ENCODE peak calls at places on chromosomes 2 and 18, in five cellular contexts. One of them, this sample, is unnamed.

GRCh38 chr18:46397174-46397573 is 259.8 kb downstream of the LOXHD1 start:
- DNase-seq in NCI-H345: no peak
- DNase-seq in NCI-H1930: no peak
- DNase-seq in frontal cortex: no peak
- DNase-seq in effector CD4-positive, alpha-beta T cell: no peak
- DNase-seq in this sample: no peak

GRCh38 chr18:60277855-60278480 is 94.6 kb downstream of the MC4R start:
- DNase-seq in effector CD4-positive, alpha-beta T cell: no peak
- DNase-seq in NCI-H1930: no peak
- DNase-seq in NCI-H345: no peak
- DNase-seq in frontal cortex: no peak
- DNase-seq in this sample: no peak

GRCh38 chr18:50830544-50830943 is 10.7 kb upstream of the MRO start:
- DNase-seq in NCI-H345: no peak
- DNase-seq in NCI-H1930: no peak
- DNase-seq in effector CD4-positive, alpha-beta T cell: no peak
- DNase-seq in frontal cortex: no peak
- DNase-seq in this sample: no peak

GRCh38 chr2:30979822-30980245 is 158.4 kb downstream of the GALNT14 start:
- DNase-seq in effector CD4-positive, alpha-beta T cell: no peak
- DNase-seq in NCI-H345: no peak
- DNase-seq in NCI-H1930: no peak
- DNase-seq in frontal cortex: no peak
- DNase-seq in this sample: no peak

GRCh38 chr2:234625626-234626253 is 128.9 kb upstream of the ARL4C start:
- DNase-seq in NCI-H1930: no peak
- DNase-seq in frontal cortex: no peak
- DNase-seq in effector CD4-positive, alpha-beta T cell: no peak
- DNase-seq in NCI-H345: no peak
- DNase-seq in this sample: no peak

GRCh38 chr18:26746284-26747130 is 119.0 kb downstream of the AQP4 start:
- DNase-seq in NCI-H1930: no peak
- DNase-seq in effector CD4-positive, alpha-beta T cell: no peak
- DNase-seq in NCI-H345: no peak
- DNase-seq in frontal cortex: no peak
- DNase-seq in this sample: no peak

GRCh38 chr2:121412349-121412748 is 118.3 kb upstream of the RNU4ATAC start:
- DNase-seq in NCI-H1930: no peak
- DNase-seq in effector CD4-positive, alpha-beta T cell: no peak
- DNase-seq in frontal cortex: no peak
- DNase-seq in NCI-H345: no peak
- DNase-seq in this sample: no peak

GRCh38 chr2:30569991-30570390 is 122.9 kb downstream of the LCLAT1 start:
- DNase-seq in effector CD4-positive, alpha-beta T cell: no peak
- DNase-seq in NCI-H345: no peak
- DNase-seq in NCI-H1930: no peak
- DNase-seq in frontal cortex: no peak
- DNase-seq in this sample: no peak

GRCh38 chr2:53265900-53266299 is 501.7 kb upstream of the CHAC2 start:
- DNase-seq in NCI-H345: no peak
- DNase-seq in effector CD4-positive, alpha-beta T cell: no peak
- DNase-seq in frontal cortex: no peak
- DNase-seq in NCI-H1930: no peak
- DNase-seq in this sample: no peak

GRCh38 chr2:241680827-241681599 is 5.6 kb downstream of the DTYMK start:
- DNase-seq in effector CD4-positive, alpha-beta T cell: no peak
- DNase-seq in frontal cortex: no peak
- DNase-seq in NCI-H1930: no peak
- DNase-seq in NCI-H345: no peak
- DNase-seq in this sample: no peak

GRCh38 chr2:22601007-22601406 is 784.0 kb upstream of the KLHL29 start:
- DNase-seq in frontal cortex: no peak
- DNase-seq in effector CD4-positive, alpha-beta T cell: no peak
- DNase-seq in NCI-H345: no peak
- DNase-seq in NCI-H1930: no peak
- DNase-seq in this sample: no peak

GRCh38 chr2:100632021-100632420 is 69.2 kb downstream of the PDCL3 start:
- DNase-seq in frontal cortex: no peak
- DNase-seq in effector CD4-positive, alpha-beta T cell: no peak
- DNase-seq in NCI-H345: peak
- DNase-seq in NCI-H1930: no peak
- DNase-seq in this sample: no peak

GRCh38 chr2:59236723-59237122 is 995.6 kb upstream of the FANCL start:
- DNase-seq in frontal cortex: no peak
- DNase-seq in effector CD4-positive, alpha-beta T cell: no peak
- DNase-seq in NCI-H1930: no peak
- DNase-seq in NCI-H345: no peak
- DNase-seq in this sample: no peak

GRCh38 chr2:79638410-79638809 is 125.6 kb downstream of the CTNNA2 start:
- DNase-seq in NCI-H345: peak
- DNase-seq in frontal cortex: no peak
- DNase-seq in effector CD4-positive, alpha-beta T cell: no peak
- DNase-seq in NCI-H1930: no peak
- DNase-seq in this sample: no peak

GRCh38 chr2:111039984-111040383 is 80.7 kb upstream of the BCL2L11 start:
- DNase-seq in effector CD4-positive, alpha-beta T cell: no peak
- DNase-seq in NCI-H1930: no peak
- DNase-seq in NCI-H345: no peak
- DNase-seq in frontal cortex: no peak
- DNase-seq in this sample: no peak

GRCh38 chr18:58596265-58596681 is 32.6 kb downstream of the ALPK2 start:
- DNase-seq in NCI-H1930: no peak
- DNase-seq in effector CD4-positive, alpha-beta T cell: no peak
- DNase-seq in NCI-H345: no peak
- DNase-seq in frontal cortex: no peak
- DNase-seq in this sample: no peak

GRCh38 chr18:38025433-38026038 is 459.9 kb upstream of the CELF4 start:
- DNase-seq in frontal cortex: no peak
- DNase-seq in NCI-H1930: no peak
- DNase-seq in effector CD4-positive, alpha-beta T cell: no peak
- DNase-seq in NCI-H345: no peak
- DNase-seq in this sample: no peak

GRCh38 chr2:229715895-229716507 is 1.6 kb upstream of the DNER start:
- DNase-seq in NCI-H345: peak
- DNase-seq in NCI-H1930: peak
- DNase-seq in effector CD4-positive, alpha-beta T cell: no peak
- DNase-seq in frontal cortex: peak
- DNase-seq in this sample: no peak

GRCh38 chr2:195330513-195330956 is 326.5 kb upstream of the SLC39A10 start:
- DNase-seq in frontal cortex: no peak
- DNase-seq in NCI-H1930: no peak
- DNase-seq in effector CD4-positive, alpha-beta T cell: no peak
- DNase-seq in NCI-H345: no peak
- DNase-seq in this sample: no peak

GRCh38 chr18:10376735-10377134 is 77.7 kb upstream of the APCDD1 start:
- DNase-seq in frontal cortex: no peak
- DNase-seq in effector CD4-positive, alpha-beta T cell: no peak
- DNase-seq in NCI-H345: no peak
- DNase-seq in NCI-H1930: no peak
- DNase-seq in this sample: no peak

GRCh38 chr2:155695505-155695904 is 637.0 kb downstream of the NR4A2 start:
- DNase-seq in effector CD4-positive, alpha-beta T cell: no peak
- DNase-seq in frontal cortex: no peak
- DNase-seq in NCI-H1930: no peak
- DNase-seq in NCI-H345: no peak
- DNase-seq in this sample: no peak

GRCh38 chr2:159613515-159614336 is 2.6 kb downstream of the BAZ2B start:
- DNase-seq in frontal cortex: no peak
- DNase-seq in NCI-H1930: peak
- DNase-seq in NCI-H345: no peak
- DNase-seq in effector CD4-positive, alpha-beta T cell: no peak
- DNase-seq in this sample: no peak

GRCh38 chr2:46540496-46541342 is 61.4 kb downstream of the TMEM247 start:
- DNase-seq in NCI-H345: no peak
- DNase-seq in NCI-H1930: no peak
- DNase-seq in effector CD4-positive, alpha-beta T cell: no peak
- DNase-seq in frontal cortex: peak
- DNase-seq in this sample: no peak

GRCh38 chr2:225763711-225764110 is 364.2 kb downstream of the NYAP2 start:
- DNase-seq in NCI-H1930: no peak
- DNase-seq in NCI-H345: no peak
- DNase-seq in frontal cortex: no peak
- DNase-seq in effector CD4-positive, alpha-beta T cell: no peak
- DNase-seq in this sample: no peak

GRCh38 chr2:158214431-158214830 is 112.8 kb downstream of the UPP2 start:
- DNase-seq in effector CD4-positive, alpha-beta T cell: no peak
- DNase-seq in frontal cortex: no peak
- DNase-seq in NCI-H345: peak
- DNase-seq in NCI-H1930: no peak
- DNase-seq in this sample: no peak

GRCh38 chr18:32919799-32920198 is 147.0 kb upstream of the KLHL14 start:
- DNase-seq in NCI-H345: peak
- DNase-seq in effector CD4-positive, alpha-beta T cell: no peak
- DNase-seq in frontal cortex: no peak
- DNase-seq in NCI-H1930: no peak
- DNase-seq in this sample: no peak

GRCh38 chr18:5543036-5543671 is 643 bp downstream of the EPB41L3 start:
- DNase-seq in effector CD4-positive, alpha-beta T cell: no peak
- DNase-seq in NCI-H345: peak
- DNase-seq in NCI-H1930: no peak
- DNase-seq in frontal cortex: peak
- DNase-seq in this sample: no peak

GRCh38 chr2:21981127-21981526 is 857.4 kb downstream of the TDRD15 start:
- DNase-seq in effector CD4-positive, alpha-beta T cell: no peak
- DNase-seq in NCI-H345: no peak
- DNase-seq in frontal cortex: no peak
- DNase-seq in NCI-H1930: no peak
- DNase-seq in this sample: no peak

GRCh38 chr18:63113899-63114565 is 205.5 kb downstream of the BCL2 start:
- DNase-seq in NCI-H1930: no peak
- DNase-seq in frontal cortex: no peak
- DNase-seq in effector CD4-positive, alpha-beta T cell: no peak
- DNase-seq in NCI-H345: no peak
- DNase-seq in this sample: no peak

GRCh38 chr2:72694715-72695496 is 130.9 kb downstream of the EXOC6B start:
- DNase-seq in effector CD4-positive, alpha-beta T cell: no peak
- DNase-seq in NCI-H1930: no peak
- DNase-seq in NCI-H345: no peak
- DNase-seq in frontal cortex: no peak
- DNase-seq in this sample: peak

GRCh38 chr18:6414118-6414722 is 491 bp downstream of the L3MBTL4 start:
- DNase-seq in effector CD4-positive, alpha-beta T cell: no peak
- DNase-seq in NCI-H345: peak
- DNase-seq in NCI-H1930: no peak
- DNase-seq in frontal cortex: peak
- DNase-seq in this sample: peak

GRCh38 chr2:160390544-160391258 is 102.9 kb downstream of the RBMS1 start:
- DNase-seq in NCI-H1930: no peak
- DNase-seq in NCI-H345: no peak
- DNase-seq in effector CD4-positive, alpha-beta T cell: no peak
- DNase-seq in frontal cortex: no peak
- DNase-seq in this sample: no peak

GRCh38 chr2:25309402-25309801 is 32.3 kb downstream of the DNMT3A start:
- DNase-seq in NCI-H1930: no peak
- DNase-seq in frontal cortex: no peak
- DNase-seq in effector CD4-positive, alpha-beta T cell: peak
- DNase-seq in NCI-H345: peak
- DNase-seq in this sample: no peak

GRCh38 chr2:191854385-191855372 is 7.8 kb upstream of the CAVIN2 start:
- DNase-seq in NCI-H345: no peak
- DNase-seq in effector CD4-positive, alpha-beta T cell: no peak
- DNase-seq in NCI-H1930: no peak
- DNase-seq in frontal cortex: no peak
- DNase-seq in this sample: no peak

GRCh38 chr2:219327719-219328118 is 4.8 kb downstream of the RESP18 start:
- DNase-seq in NCI-H345: peak
- DNase-seq in effector CD4-positive, alpha-beta T cell: no peak
- DNase-seq in NCI-H1930: no peak
- DNase-seq in frontal cortex: no peak
- DNase-seq in this sample: no peak

GRCh38 chr2:134181219-134181618 is 72.7 kb upstream of the MGAT5 start:
- DNase-seq in effector CD4-positive, alpha-beta T cell: peak
- DNase-seq in NCI-H345: peak
- DNase-seq in NCI-H1930: no peak
- DNase-seq in frontal cortex: no peak
- DNase-seq in this sample: no peak

GRCh38 chr18:52570975-52571374 is 231.0 kb downstream of the DCC start:
- DNase-seq in NCI-H1930: no peak
- DNase-seq in frontal cortex: no peak
- DNase-seq in NCI-H345: no peak
- DNase-seq in effector CD4-positive, alpha-beta T cell: no peak
- DNase-seq in this sample: no peak

GRCh38 chr18:46035701-46036680 is 36.1 kb downstream of the PSTPIP2 start:
- DNase-seq in effector CD4-positive, alpha-beta T cell: no peak
- DNase-seq in frontal cortex: no peak
- DNase-seq in NCI-H345: no peak
- DNase-seq in NCI-H1930: no peak
- DNase-seq in this sample: no peak

GRCh38 chr2:202249864-202250263 is 11.5 kb upstream of the SUMO1 start:
- DNase-seq in frontal cortex: no peak
- DNase-seq in effector CD4-positive, alpha-beta T cell: no peak
- DNase-seq in NCI-H1930: no peak
- DNase-seq in NCI-H345: no peak
- DNase-seq in this sample: no peak

This sample was measured in right lobe of liver.